ENCODE peak calls at places on chromosomes 4 and X, in nine cellular contexts. F is iPS DF 6.9; L is heart left ventricle; V is lung; Y is ascending aorta; O is CD8-positive, alpha-beta memory T cell; W is psoas muscle; E is A549; X is cardiac muscle cell. P is an unnamed sample. For H3K9me3 and H3K4me1, the result is how much of the 10 kb centered on the place peaks cover.

GRCh38 chr4:138734746-138735145 is 280.8 kb upstream of the NOCT start:
- DNase-seq in F (no peak), L (no peak), V (no peak), Y (no peak), O (no peak), W (no peak), E (no peak), X (no peak), P (peak)

GRCh38 chr4:73275318-73275654 is 16.7 kb upstream of the ANKRD17 start:
- DNase-seq in F (no peak), L (no peak), V (no peak), Y (no peak), O (no peak), W (no peak), E (no peak), X (no peak), P (no peak)

GRCh38 chrX:98379134-98379533 is 1495.4 kb downstream of the RPA4 start:
- DNase-seq in F (no peak), L (no peak), V (no peak), Y (no peak), O (no peak), W (no peak), E (peak), X (no peak), P (no peak)

GRCh38 chr4:114494257-114494803 is 104.3 kb upstream of the UGT8 start:
- DNase-seq in F (peak), L (no peak), V (no peak), Y (no peak), O (no peak), W (no peak), E (no peak), X (no peak), P (no peak)

GRCh38 chr4:22502895-22503814 is 12.7 kb downstream of the ADGRA3 start:
- DNase-seq in F (no peak), L (no peak), V (no peak), Y (no peak), O (no peak), W (no peak), E (no peak), X (no peak), P (no peak)

GRCh38 chr4:155478336-155478825 is 101.6 kb upstream of the MAP9 start:
- DNase-seq in F (no peak), L (no peak), V (no peak), Y (no peak), O (no peak), W (no peak), E (no peak), X (no peak), P (no peak)

GRCh38 chrX:1249101-1249887 is 19.3 kb upstream of the CSF2RA start:
- DNase-seq in F (no peak), L (peak), V (peak), Y (peak), O (peak), W (peak), E (peak), X (peak), P (no peak)

GRCh38 chr4:138961687-138962086 is 53.9 kb upstream of the NOCT start:
- DNase-seq in F (no peak), L (no peak), V (no peak), Y (no peak), O (no peak), W (no peak), E (no peak), X (no peak), P (no peak)

GRCh38 chr4:88166608-88167007 is 8.2 kb upstream of the ABCG2 start:
- DNase-seq in F (no peak), L (no peak), V (no peak), Y (no peak), O (no peak), W (no peak), E (no peak), X (no peak), P (no peak)

GRCh38 chr4:184310171-184310567 is 92.5 kb upstream of the ENPP6 start:
- DNase-seq in F (peak), L (no peak), V (peak), Y (no peak), O (no peak), W (peak), E (peak), X (no peak), P (no peak)

GRCh38 chrX:65745992-65746391 is 78.5 kb downstream of the MSN start:
- DNase-seq in F (no peak), L (no peak), V (no peak), Y (no peak), O (no peak), W (no peak), E (peak), X (no peak), P (no peak)

GRCh38 chrX:17374619-17375360 is at the start of gene NHS:
- DNase-seq in F (no peak), L (peak), V (peak), Y (peak), O (no peak), W (peak), E (peak), X (peak), P (peak)

GRCh38 chr4:114178392-114178791 is 198.9 kb upstream of the ARSJ start:
- DNase-seq in F (no peak), L (no peak), V (no peak), Y (no peak), O (no peak), W (no peak), E (no peak), X (no peak), P (peak)

GRCh38 chrX:154836163-154836562 is 1.7 kb upstream of the SMIM9 start:
- DNase-seq in F (no peak), L (no peak), V (no peak), Y (no peak), O (no peak), W (no peak), E (no peak), X (no peak), P (no peak)

DNA sequence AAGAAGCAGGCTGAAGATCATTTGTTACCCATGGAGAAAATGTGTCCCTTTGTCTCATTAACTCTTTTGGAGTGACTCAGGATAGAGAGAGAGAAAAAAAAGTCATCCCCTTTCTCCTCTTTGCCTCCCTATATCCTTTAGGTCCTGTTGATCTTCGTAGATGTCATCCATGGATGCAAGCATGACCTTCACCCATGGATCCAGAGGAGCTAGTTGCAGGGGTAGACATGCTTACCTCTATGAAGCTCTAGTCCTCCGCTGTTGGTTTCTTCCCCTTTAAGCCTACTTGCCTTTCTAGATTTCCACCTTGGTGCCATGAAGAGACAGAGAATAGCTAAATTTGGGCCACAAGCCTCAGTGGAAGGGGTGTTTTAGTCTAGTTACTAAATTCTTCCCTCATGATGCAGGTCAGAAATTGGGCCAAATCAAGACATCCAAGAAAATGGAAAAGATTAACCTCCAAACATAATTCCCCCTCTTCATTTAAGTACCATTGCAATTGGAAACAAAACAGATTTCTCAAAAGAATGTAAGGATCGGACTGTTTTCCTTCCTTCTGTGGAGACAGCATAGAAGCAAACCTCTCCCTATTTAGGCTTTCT is 178.4 kb downstream of the TECRL start:
- DNase-seq in F (peak), L (no peak), V (no peak), Y (no peak), O (no peak), W (no peak), E (peak), X (peak), P (no peak)
- H3K9me3 ChIP-seq in F (under half), L (under half), V (under half), Y (under half), O (under half), W (under half), E (under half), X (under half), P (under half)

GRCh38 chr4:158829254-158829653 is 60.4 kb downstream of the FNIP2 start:
- DNase-seq in F (no peak), L (no peak), V (no peak), Y (no peak), O (no peak), W (no peak), E (no peak), X (no peak), P (no peak)

GRCh38 chr4:158826057-158826456 is 57.2 kb downstream of the FNIP2 start:
- DNase-seq in F (no peak), L (no peak), V (no peak), Y (no peak), O (no peak), W (no peak), E (no peak), X (peak), P (no peak)

GRCh38 chr4:158826882-158827281 is 58.1 kb downstream of the FNIP2 start:
- DNase-seq in F (no peak), L (no peak), V (peak), Y (no peak), O (no peak), W (no peak), E (no peak), X (no peak), P (no peak)

GRCh38 chr4:158825443-158826036 is 56.7 kb downstream of the FNIP2 start:
- DNase-seq in F (no peak), L (no peak), V (no peak), Y (no peak), O (no peak), W (no peak), E (no peak), X (no peak), P (no peak)

DNA sequence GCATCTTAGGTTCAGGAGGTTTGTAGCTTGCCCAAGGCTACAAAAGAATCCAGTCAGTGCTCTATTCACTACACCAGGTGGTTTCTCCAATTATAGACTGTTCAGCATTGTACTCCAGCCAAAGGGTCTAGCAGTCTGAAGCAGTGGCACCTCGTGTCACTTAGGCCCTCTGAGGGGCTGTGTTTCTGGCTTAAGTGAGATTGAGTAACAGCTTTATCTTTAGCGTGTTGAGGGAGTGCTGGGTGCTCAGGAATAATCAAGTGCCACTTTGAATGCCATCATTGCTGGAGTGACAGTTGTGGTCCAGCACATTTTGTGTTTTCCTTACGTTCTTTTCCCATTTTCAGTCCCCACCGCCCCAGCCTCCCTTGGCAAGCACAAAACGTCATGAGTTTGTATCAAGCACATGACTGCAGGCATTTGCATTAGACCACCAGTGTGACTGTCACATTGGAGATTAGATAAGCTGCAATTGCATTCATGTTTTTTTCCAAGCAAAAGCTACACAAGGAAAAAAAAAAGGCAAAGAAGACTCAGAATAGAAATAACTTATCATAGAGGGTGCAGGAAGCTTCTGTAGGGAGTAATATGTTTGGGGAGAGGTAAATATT is 58.8 kb downstream of the FNIP2 start:
- DNase-seq in F (no peak), L (no peak), V (peak), Y (no peak), O (no peak), W (no peak), E (no peak), X (peak), P (no peak)
- H3K4me1 ChIP-seq in F (under half), L (half or more), V (under half), Y (under half), O (under half), W (under half), E (under half), X (half or more), P (under half)

GRCh38 chr4:123443401-123444297 is 47.1 kb downstream of the SPRY1 start:
- DNase-seq in F (no peak), L (no peak), V (no peak), Y (no peak), O (no peak), W (no peak), E (no peak), X (no peak), P (no peak)
- H3K4me3 ChIP-seq in F (no peak), L (no peak), V (no peak), Y (no peak), O (no peak), W (peak), E (no peak), X (no peak), P (no peak)

GRCh38 chr4:128940966-128941365 is 131.5 kb downstream of the JADE1 start:
- DNase-seq in F (no peak), L (no peak), V (no peak), Y (no peak), O (no peak), W (no peak), E (no peak), X (no peak), P (no peak)

GRCh38 chr4:128946929-128947328 is 137.4 kb downstream of the JADE1 start:
- DNase-seq in F (no peak), L (no peak), V (no peak), Y (no peak), O (no peak), W (no peak), E (no peak), X (no peak), P (no peak)

DNA sequence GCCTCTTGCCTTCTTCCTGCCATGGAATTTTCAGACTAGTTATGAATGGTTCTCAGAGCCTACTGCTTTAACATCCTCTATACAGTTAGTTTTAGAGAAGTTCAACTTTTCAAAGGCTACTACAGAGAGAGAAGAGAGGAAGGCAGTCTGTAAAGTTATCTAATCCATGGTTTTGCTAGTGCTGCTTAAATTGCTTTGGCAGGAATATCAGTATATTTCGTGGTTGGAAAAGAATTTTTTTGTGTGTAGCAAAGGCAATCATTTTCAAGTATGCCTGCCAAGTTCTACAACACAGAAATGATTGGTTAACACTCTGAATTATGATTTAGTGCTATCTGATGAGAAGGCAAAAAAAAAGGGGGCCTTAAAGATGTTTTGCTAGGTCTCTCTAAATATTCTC is 133.0 kb downstream of the JADE1 start:
- DNase-seq in F (no peak), L (no peak), V (no peak), Y (no peak), O (no peak), W (no peak), E (no peak), X (no peak), P (no peak)
- H3K9me3 ChIP-seq in F (under half), L (under half), V (under half), Y (under half), O (under half), W (under half), E (under half), X (under half), P (under half)

GRCh38 chr4:37991623-37992410 is 31.6 kb downstream of the PTTG2 start:
- DNase-seq in F (no peak), L (no peak), V (no peak), Y (no peak), O (no peak), W (no peak), E (no peak), X (no peak), P (no peak)
- H3K4me1 ChIP-seq in F (under half), L (half or more), V (under half), Y (half or more), O (under half), W (under half), E (under half), X (under half), P (under half)

DNA sequence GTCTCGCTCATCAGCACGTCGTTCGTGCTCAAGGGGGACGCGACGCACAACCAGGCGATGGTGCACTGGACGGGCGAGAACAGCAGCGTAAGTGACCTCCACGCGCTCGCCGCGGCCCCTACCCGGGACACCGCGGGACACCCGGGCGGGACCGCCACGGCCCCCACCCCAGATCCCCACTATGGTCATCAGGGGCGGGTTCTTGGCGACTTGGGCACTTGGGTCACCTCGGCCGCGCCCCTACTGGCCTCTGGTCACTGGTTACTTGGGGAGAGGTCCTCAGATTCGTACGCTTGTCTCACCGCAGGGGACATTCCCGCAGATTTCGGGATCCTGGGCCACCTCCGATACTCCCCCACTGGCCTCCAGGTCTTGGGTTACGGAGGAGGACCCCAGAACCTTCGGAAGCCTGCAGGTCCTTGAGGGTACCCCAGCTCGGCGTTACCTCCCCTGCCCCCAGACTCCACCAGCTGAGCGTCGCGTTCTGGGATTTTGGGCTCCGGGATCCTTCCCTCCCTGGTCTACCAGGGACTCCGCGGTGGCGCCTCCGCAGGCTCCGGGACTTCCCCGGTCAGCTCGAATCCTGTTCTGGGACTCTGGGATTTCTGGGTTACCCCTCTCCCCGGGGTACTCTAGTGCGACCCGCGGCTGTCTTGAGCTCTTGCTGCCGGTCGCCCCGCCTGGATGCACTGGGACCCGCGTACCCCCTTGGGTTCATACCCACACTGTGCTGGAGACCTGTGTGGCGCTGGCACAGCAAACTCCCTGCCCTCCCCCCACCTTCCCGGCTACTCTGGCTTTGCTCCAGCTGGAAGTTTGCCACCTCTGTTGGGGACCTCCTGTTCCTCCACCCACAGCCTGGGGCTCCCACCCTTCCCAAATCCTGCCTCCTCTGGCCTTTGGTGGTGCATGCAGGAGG is 961 bp downstream of the SORCS2 start:
- DNase-seq in F (no peak), L (no peak), V (no peak), Y (peak), O (no peak), W (peak), E (peak), X (peak), P (no peak)
- H3K4me3 ChIP-seq in F (peak), L (peak), V (no peak), Y (peak), O (no peak), W (peak), E (peak), X (peak), P (no peak)

GRCh38 chr4:1638272-1638598 is 45.9 kb downstream of the FAM53A start:
- DNase-seq in F (no peak), L (no peak), V (no peak), Y (no peak), O (no peak), W (no peak), E (no peak), X (no peak), P (no peak)

GRCh38 chr4:1639299-1639868 is 44.7 kb downstream of the FAM53A start:
- DNase-seq in F (no peak), L (no peak), V (no peak), Y (no peak), O (no peak), W (no peak), E (no peak), X (no peak), P (no peak)

GRCh38 chr4:1641671-1642070 is 42.4 kb downstream of the FAM53A start:
- DNase-seq in F (no peak), L (no peak), V (no peak), Y (no peak), O (no peak), W (no peak), E (no peak), X (no peak), P (no peak)

GRCh38 chr4:1638873-1639272 is 45.2 kb downstream of the FAM53A start:
- DNase-seq in F (no peak), L (no peak), V (no peak), Y (no peak), O (no peak), W (no peak), E (no peak), X (no peak), P (no peak)

GRCh38 chr4:1640110-1640509 is 44.0 kb downstream of the FAM53A start:
- DNase-seq in F (no peak), L (no peak), V (no peak), Y (no peak), O (no peak), W (no peak), E (no peak), X (no peak), P (no peak)
- H3K9me3 ChIP-seq in F (under half), L (under half), V (under half), Y (under half), O (under half), W (under half), E (under half), X (under half), P (under half)

GRCh38 chrX:106898462-106898861 is 4.7 kb downstream of the RIPPLY1 start:
- DNase-seq in F (no peak), L (no peak), V (no peak), Y (no peak), O (peak), W (no peak), E (peak), X (peak), P (no peak)
- H3K4me1 ChIP-seq in F (under half), L (under half), V (under half), Y (under half), O (under half), W (under half), E (half or more), X (under half), P (under half)

DNA sequence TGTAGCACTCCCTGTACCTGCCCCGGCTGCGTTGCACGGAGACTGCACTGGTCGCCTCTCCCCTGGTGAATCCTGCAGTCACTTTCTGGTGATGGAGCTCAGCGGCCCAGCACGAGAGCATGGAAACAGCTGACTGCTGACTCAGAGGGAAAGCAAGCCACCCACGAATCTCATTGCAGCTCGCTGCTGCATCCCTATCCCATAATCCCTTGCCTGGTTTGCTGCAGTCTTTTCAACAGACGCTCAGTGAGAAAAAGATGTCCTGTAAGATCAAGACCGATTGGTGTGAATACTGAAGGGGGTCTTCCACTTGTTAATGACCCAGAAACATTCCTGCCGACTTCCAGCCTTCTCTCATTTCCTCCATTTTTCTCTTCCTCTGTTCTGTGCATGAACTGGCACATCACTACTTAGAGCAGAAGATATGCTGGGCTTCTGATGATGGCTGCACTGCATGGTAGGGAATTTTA is 52.9 kb downstream of the TRIM2 start:
- DNase-seq in F (no peak), L (no peak), V (no peak), Y (no peak), O (no peak), W (no peak), E (no peak), X (peak), P (peak)
- H3K4me3 ChIP-seq in F (peak), L (no peak), V (no peak), Y (no peak), O (no peak), W (no peak), E (no peak), X (no peak), P (no peak)

GRCh38 chr4:107083-107443 is 17.2 kb upstream of the ZNF718 start:
- DNase-seq in F (no peak), L (no peak), V (no peak), Y (no peak), O (no peak), W (no peak), E (no peak), X (no peak), P (no peak)
- H3K9me3 ChIP-seq in F (under half), L (under half), V (half or more), Y (under half), O (under half), W (under half), E (under half), X (under half), P (under half)